ENCODE peak calls at places on chromosomes 12 and 14, in four cellular contexts. W is suprapubic skin, G is gastrocnemius medialis, N is adrenal gland. O is an unnamed sample.

GRCh38 chr14:71439247-71439646 is 493.0 kb upstream of the RGS6 start:
- DNase-seq in W (no peak), G (no peak), N (no peak), O (peak)

GRCh38 chr12:132275110-132275531 is 54.3 kb downstream of the GALNT9 start:
- DNase-seq in W (no peak), G (no peak), N (no peak), O (peak)

GRCh38 chr12:31325877-31326631 is at the start of gene SINHCAF:
- DNase-seq in W (peak), G (peak), N (peak), O (peak)

GRCh38 chr14:100738269-100738691 is 11.6 kb downstream of the DLK1 start:
- DNase-seq in W (peak), G (no peak), N (no peak), O (no peak)

GRCh38 chr12:49643135-49643534 is 19.8 kb downstream of the PRPF40B start:
- DNase-seq in W (no peak), G (no peak), N (no peak), O (no peak)

GRCh38 chr14:65096323-65097089 is 5.8 kb downstream of the MAX start:
- DNase-seq in W (no peak), G (no peak), N (no peak), O (peak)

GRCh38 chr14:62661818-62662217 is 383.4 kb downstream of the KCNH5 start:
- DNase-seq in W (no peak), G (no peak), N (no peak), O (no peak)

GRCh38 chr14:77151245-77151644 is 9.7 kb upstream of the ZDHHC22 start:
- DNase-seq in W (no peak), G (no peak), N (no peak), O (no peak)

GRCh38 chr14:102304611-102305506 is at the start of gene MOK:
- DNase-seq in W (peak), G (peak), N (peak), O (peak)

GRCh38 chr12:107521826-107522355 is 163.7 kb upstream of the PWP1 start:
- DNase-seq in W (no peak), G (no peak), N (no peak), O (no peak)

GRCh38 chr12:107519906-107520859 is 165.4 kb upstream of the PWP1 start:
- DNase-seq in W (no peak), G (no peak), N (no peak), O (no peak)

GRCh38 chr12:107525063-107525718 is 160.4 kb upstream of the PWP1 start:
- DNase-seq in W (no peak), G (no peak), N (no peak), O (no peak)

GRCh38 chr12:107523760-107524558 is 161.6 kb upstream of the PWP1 start:
- DNase-seq in W (no peak), G (no peak), N (no peak), O (no peak)

GRCh38 chr12:107522692-107523477 is 162.7 kb upstream of the PWP1 start:
- DNase-seq in W (no peak), G (no peak), N (no peak), O (no peak)
- TF ChIP-seq CTCF in W (no peak), G (no peak), N (no peak), O (peak)

GRCh38 chr12:121613424-121613823 is 12.9 kb upstream of the ORAI1 start:
- DNase-seq in W (no peak), G (no peak), N (no peak), O (no peak)

GRCh38 chr12:121608301-121608700 is 18.0 kb upstream of the ORAI1 start:
- DNase-seq in W (no peak), G (no peak), N (no peak), O (no peak)

GRCh38 chr12:121611306-121611705 is 15.0 kb upstream of the ORAI1 start:
- DNase-seq in W (no peak), G (no peak), N (no peak), O (no peak)

GRCh38 chr12:121614872-121615467 is 11.4 kb upstream of the ORAI1 start:
- DNase-seq in W (no peak), G (no peak), N (no peak), O (no peak)

GRCh38 chr12:121610239-121611149 is 15.8 kb upstream of the ORAI1 start:
- DNase-seq in W (no peak), G (peak), N (no peak), O (no peak)
- H3K4me3 ChIP-seq in W (no peak), G (peak), N (no peak), O (no peak)

DNA sequence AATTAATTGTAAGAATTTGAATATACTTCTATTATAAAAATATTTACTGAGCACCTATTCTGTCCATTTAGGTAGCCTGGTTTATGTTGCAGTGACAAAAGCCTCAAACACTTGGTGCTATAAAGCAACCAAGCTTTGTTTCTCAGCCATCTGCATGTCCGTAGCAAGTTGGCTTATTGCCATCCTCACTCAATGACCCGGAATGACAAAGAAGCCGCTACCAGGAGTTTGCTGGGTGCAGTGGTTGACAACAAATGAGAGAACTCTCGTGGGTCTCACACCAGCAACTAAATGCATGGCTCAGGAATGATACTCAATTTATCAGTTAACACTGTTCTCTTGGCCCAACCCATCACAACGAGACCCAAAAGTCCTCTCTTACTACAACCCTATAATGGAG is 553.1 kb downstream of the DIO2 start:
- DNase-seq in W (no peak), G (no peak), N (no peak), O (no peak)
- TF ChIP-seq CTCF in W (no peak), G (no peak), N (no peak), O (no peak)

GRCh38 chr12:44881197-44881596 is 5.1 kb upstream of the NELL2 start:
- DNase-seq in W (no peak), G (no peak), N (no peak), O (no peak)
- H3K4me3 ChIP-seq in W (no peak), G (no peak), N (no peak), O (no peak)

GRCh38 chr12:2890388-2891239 is at the start of gene TULP3:
- DNase-seq in W (peak), G (peak), N (peak), O (peak)
- TF ChIP-seq CTCF in W (no peak), G (peak), N (no peak), O (no peak)

GRCh38 chr12:66191547-66192126 is 2.6 kb downstream of the IRAK3 start:
- DNase-seq in W (no peak), G (no peak), N (no peak), O (no peak)

GRCh38 chr12:66188584-66189475 is at the start of gene IRAK3:
- DNase-seq in W (peak), G (peak), N (peak), O (no peak)

GRCh38 chr12:66187822-66188221 is 1.2 kb upstream of the IRAK3 start:
- DNase-seq in W (no peak), G (no peak), N (no peak), O (no peak)

GRCh38 chr12:66190519-66191406 is 1.7 kb downstream of the IRAK3 start:
- DNase-seq in W (no peak), G (no peak), N (no peak), O (peak)

GRCh38 chr12:66189476-66189823 is 436 bp downstream of the IRAK3 start:
- DNase-seq in W (peak), G (no peak), N (no peak), O (no peak)
- H3K4me3 ChIP-seq in W (peak), G (peak), N (no peak), O (peak)

DNA sequence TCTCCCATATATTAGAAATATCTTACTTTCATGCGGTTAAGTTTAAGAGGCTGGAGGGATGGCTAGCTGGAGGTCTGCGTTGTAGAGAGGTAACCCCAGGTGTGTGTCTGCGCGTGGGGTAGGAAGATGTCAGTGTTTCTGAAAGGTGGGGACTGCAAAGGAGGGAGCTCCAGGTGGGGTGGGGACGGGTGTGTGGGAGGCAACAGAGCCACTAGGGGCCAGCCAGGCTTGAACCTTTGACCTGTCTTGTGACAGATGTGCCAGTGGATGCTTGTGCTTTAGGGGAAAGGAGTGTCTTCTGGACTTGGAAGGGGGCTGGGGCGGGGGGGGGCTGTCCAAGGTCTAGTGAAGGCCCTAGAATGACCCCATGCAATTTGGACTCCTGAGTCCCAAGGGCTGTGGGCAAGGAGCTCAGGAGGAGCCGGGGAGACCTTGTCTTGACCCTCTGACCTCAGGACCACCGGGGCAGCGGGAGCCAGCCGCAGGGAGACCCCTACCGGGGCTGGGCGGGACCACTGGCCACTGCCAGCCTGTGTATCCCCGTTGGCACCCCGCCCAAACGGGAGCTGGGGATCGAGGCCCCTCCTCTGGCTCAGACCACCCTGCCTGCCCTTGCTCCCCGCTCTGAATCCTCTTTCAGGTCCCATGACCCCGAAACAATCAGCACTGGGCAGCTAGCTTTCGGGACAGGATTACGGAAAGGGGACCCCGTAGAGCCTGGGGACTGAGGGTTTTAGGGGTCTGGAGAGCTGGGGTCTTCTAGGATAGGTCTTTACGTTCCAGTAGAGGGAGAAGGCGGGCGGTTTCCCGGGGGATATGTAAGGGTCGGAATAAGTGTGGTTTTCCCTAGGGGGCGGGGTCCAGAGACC is 1.1 kb downstream of the GLI1 start:
- DNase-seq in W (no peak), G (no peak), N (no peak), O (no peak)
- TF ChIP-seq CTCF in W (no peak), G (no peak), N (no peak), O (no peak)

GRCh38 chr12:69068431-69068830 is 135.5 kb upstream of the CPM start:
- DNase-seq in W (no peak), G (no peak), N (no peak), O (peak)

GRCh38 chr12:69067713-69068112 is 134.7 kb upstream of the CPM start:
- DNase-seq in W (no peak), G (no peak), N (no peak), O (no peak)

GRCh38 chr12:69070319-69071090 is 137.5 kb upstream of the CPM start:
- DNase-seq in W (peak), G (no peak), N (peak), O (peak)

GRCh38 chr12:69069479-69069878 is 136.5 kb upstream of the CPM start:
- DNase-seq in W (no peak), G (no peak), N (no peak), O (no peak)

DNA sequence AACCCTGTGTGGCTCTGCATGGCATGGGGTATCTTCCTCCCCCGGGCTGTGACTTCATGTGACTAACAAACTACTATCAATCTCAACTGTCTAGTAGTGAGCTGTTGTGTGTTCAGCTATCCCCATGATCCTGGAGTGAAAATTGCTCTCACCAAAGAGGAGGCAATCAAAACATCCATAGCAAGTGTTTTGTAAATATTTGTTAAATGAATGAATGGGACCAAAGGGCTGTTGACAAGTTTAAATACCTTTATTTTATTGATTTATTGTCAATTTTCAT is 138.1 kb upstream of the CPM start:
- DNase-seq in W (no peak), G (no peak), N (no peak), O (no peak)
- H3K4me3 ChIP-seq in W (no peak), G (no peak), N (no peak), O (no peak)